ENCODE peak calls at places on chromosomes 13 and 19, in nine cellular contexts. A is activated B cell treated with CpG ODN at 0.5 μM for 24 hours; X is AG09319; K is T-helper 1 cell; L is endodermal cell; F is stimulated activated CD8-positive, alpha-beta memory T cell treated with anti-CD3 and anti-CD28 coated beads, Interleukin-7, amount 100 ng/mL, for 4 hours; C is tibial nerve; E is astrocyte of the spinal cord; Y is testis. H is an unnamed sample.

GRCh38 chr13:79541426-79542049 is 60.6 kb downstream of the NDFIP2 start:
- DNase-seq in L (no peak), C (no peak), K (no peak), X (peak; percentile 29), E (peak; percentile 81), A (no peak), Y (no peak), F (no peak), H (peak; percentile 85)

GRCh38 chr13:29923554-29924481 is 73.4 kb upstream of the UBL3 start:
- DNase-seq in F (peak; percentile 57), E (peak; percentile 99), K (peak; percentile 33), Y (peak; percentile 60), A (peak; percentile 40), C (peak; percentile 36), L (peak; percentile 93), X (peak; percentile 78), H (peak; percentile 21)

GRCh38 chr13:36428083-36428482 is 4.2 kb upstream of the CCNA1 start:
- DNase-seq in A (no peak), L (no peak), K (no peak), F (no peak), C (no peak), Y (no peak), X (no peak), E (no peak), H (no peak)

GRCh38 chr13:99722931-99723330 is 221.7 kb downstream of the TM9SF2 start:
- DNase-seq in K (no peak), F (no peak), Y (no peak), X (no peak), C (no peak), L (no peak), E (no peak), A (no peak), H (no peak)

GRCh38 chr13:43787998-43788397 is 1.2 kb upstream of the ENOX1 start:
- DNase-seq in K (no peak), Y (peak; percentile 47), A (no peak), L (no peak), F (no peak), E (peak; percentile 61), X (no peak), C (no peak), H (no peak)

GRCh38 chr13:98033277-98034247 is 80.1 kb downstream of the IPO5 start:
- DNase-seq in L (peak; percentile 74), A (no peak), K (no peak), Y (peak; percentile 52), F (no peak), E (peak; percentile 56), C (no peak), X (peak; percentile 31), H (no peak)

GRCh38 chr13:101449971-101450748 is 2.3 kb upstream of the ITGBL1 start:
- DNase-seq in L (no peak), K (no peak), E (peak; percentile 91), X (peak; percentile 49), F (no peak), C (no peak), Y (no peak), A (no peak), H (no peak)

GRCh38 chr19:5170329-5170745 is 170.3 kb downstream of the PTPRS start:
- DNase-seq in Y (no peak), E (no peak), X (no peak), A (peak; percentile 43), C (no peak), K (peak; percentile 27), L (peak; percentile 87), F (peak; percentile 12), H (peak; percentile 30)

GRCh38 chr19:56137405-56137804 is 3.7 kb upstream of the ZNF444 start:
- DNase-seq in X (no peak), E (no peak), Y (no peak), L (no peak), F (no peak), C (no peak), A (no peak), K (no peak), H (no peak)